ENCODE peak calls at places on chromosomes 7 and 10, in nine cellular contexts. One of them, this sample, is unnamed.

GRCh38 chr10:82968533-82968932 is 1093.5 kb downstream of the NRG3 start:
- ATAC-seq in CD4-positive, alpha-beta T cell: no peak
- ATAC-seq in HCT116: no peak
- ATAC-seq in body of pancreas: no peak
- ATAC-seq in lower lobe of right lung: no peak
- ATAC-seq in SK-N-SH treated with all-trans-retinoic acid at 6 μM for 48 hours: no peak
- ATAC-seq in left ventricle myocardium superior: peak; percentile 29
- ATAC-seq in stimulated activated effector memory CD8-positive, alpha-beta T cell treated with anti-CD3 and anti-CD28 coated beads, Interleukin-12 subunit alpha, Interleukin-12 subunit beta, amount 100 ng/mL, for 72 hours: no peak
- ATAC-seq in natural killer cell: no peak
- ATAC-seq in this sample: no peak

GRCh38 chr10:49441488-49442476 is 45.9 kb upstream of the DRGX start:
- ATAC-seq in body of pancreas: no peak
- ATAC-seq in natural killer cell: peak; percentile 87
- ATAC-seq in left ventricle myocardium superior: no peak
- ATAC-seq in stimulated activated effector memory CD8-positive, alpha-beta T cell treated with anti-CD3 and anti-CD28 coated beads, Interleukin-12 subunit alpha, Interleukin-12 subunit beta, amount 100 ng/mL, for 72 hours: peak; percentile 57
- ATAC-seq in HCT116: no peak
- ATAC-seq in lower lobe of right lung: no peak
- ATAC-seq in CD4-positive, alpha-beta T cell: no peak
- ATAC-seq in SK-N-SH treated with all-trans-retinoic acid at 6 μM for 48 hours: no peak
- ATAC-seq in this sample: peak; percentile 41

GRCh38 chr7:57403601-57404342 is 46.2 kb upstream of the ZNF716 start:
- ATAC-seq in natural killer cell: no peak
- ATAC-seq in lower lobe of right lung: peak; percentile 68
- ATAC-seq in SK-N-SH treated with all-trans-retinoic acid at 6 μM for 48 hours: peak; percentile 73
- ATAC-seq in CD4-positive, alpha-beta T cell: no peak
- ATAC-seq in HCT116: no peak
- ATAC-seq in body of pancreas: peak; percentile 86
- ATAC-seq in stimulated activated effector memory CD8-positive, alpha-beta T cell treated with anti-CD3 and anti-CD28 coated beads, Interleukin-12 subunit alpha, Interleukin-12 subunit beta, amount 100 ng/mL, for 72 hours: no peak
- ATAC-seq in left ventricle myocardium superior: peak; percentile 97
- ATAC-seq in this sample: no peak

GRCh38 chr7:51251292-51251691 is 65.3 kb downstream of the COBL start:
- ATAC-seq in HCT116: no peak
- ATAC-seq in lower lobe of right lung: no peak
- ATAC-seq in CD4-positive, alpha-beta T cell: no peak
- ATAC-seq in SK-N-SH treated with all-trans-retinoic acid at 6 μM for 48 hours: no peak
- ATAC-seq in body of pancreas: no peak
- ATAC-seq in left ventricle myocardium superior: no peak
- ATAC-seq in stimulated activated effector memory CD8-positive, alpha-beta T cell treated with anti-CD3 and anti-CD28 coated beads, Interleukin-12 subunit alpha, Interleukin-12 subunit beta, amount 100 ng/mL, for 72 hours: no peak
- ATAC-seq in natural killer cell: no peak
- ATAC-seq in this sample: no peak

GRCh38 chr10:44950326-44951225 is 9.0 kb upstream of the RASSF4 start:
- ATAC-seq in CD4-positive, alpha-beta T cell: no peak
- ATAC-seq in stimulated activated effector memory CD8-positive, alpha-beta T cell treated with anti-CD3 and anti-CD28 coated beads, Interleukin-12 subunit alpha, Interleukin-12 subunit beta, amount 100 ng/mL, for 72 hours: no peak
- ATAC-seq in SK-N-SH treated with all-trans-retinoic acid at 6 μM for 48 hours: no peak
- ATAC-seq in body of pancreas: no peak
- ATAC-seq in HCT116: no peak
- ATAC-seq in left ventricle myocardium superior: no peak
- ATAC-seq in lower lobe of right lung: no peak
- ATAC-seq in natural killer cell: no peak
- ATAC-seq in this sample: peak; percentile 52

GRCh38 chr7:80563561-80564327 is 51.9 kb upstream of the GNAT3 start:
- ATAC-seq in body of pancreas: no peak
- ATAC-seq in HCT116: no peak
- ATAC-seq in left ventricle myocardium superior: no peak
- ATAC-seq in SK-N-SH treated with all-trans-retinoic acid at 6 μM for 48 hours: no peak
- ATAC-seq in stimulated activated effector memory CD8-positive, alpha-beta T cell treated with anti-CD3 and anti-CD28 coated beads, Interleukin-12 subunit alpha, Interleukin-12 subunit beta, amount 100 ng/mL, for 72 hours: no peak
- ATAC-seq in CD4-positive, alpha-beta T cell: no peak
- ATAC-seq in natural killer cell: peak; percentile 59
- ATAC-seq in lower lobe of right lung: no peak
- ATAC-seq in this sample: peak; percentile 36

GRCh38 chr10:8416192-8416701 is 361.8 kb downstream of the GATA3 start:
- ATAC-seq in stimulated activated effector memory CD8-positive, alpha-beta T cell treated with anti-CD3 and anti-CD28 coated beads, Interleukin-12 subunit alpha, Interleukin-12 subunit beta, amount 100 ng/mL, for 72 hours: peak; percentile 97
- ATAC-seq in SK-N-SH treated with all-trans-retinoic acid at 6 μM for 48 hours: no peak
- ATAC-seq in HCT116: no peak
- ATAC-seq in natural killer cell: peak; percentile 91
- ATAC-seq in lower lobe of right lung: peak; percentile 35
- ATAC-seq in CD4-positive, alpha-beta T cell: peak; percentile 85
- ATAC-seq in body of pancreas: no peak
- ATAC-seq in left ventricle myocardium superior: no peak
- ATAC-seq in this sample: no peak

GRCh38 chr10:106971411-106971831 is 193.1 kb downstream of the SORCS1 start:
- ATAC-seq in HCT116: no peak
- ATAC-seq in lower lobe of right lung: no peak
- ATAC-seq in SK-N-SH treated with all-trans-retinoic acid at 6 μM for 48 hours: no peak
- ATAC-seq in body of pancreas: peak; percentile 87
- ATAC-seq in CD4-positive, alpha-beta T cell: no peak
- ATAC-seq in left ventricle myocardium superior: no peak
- ATAC-seq in stimulated activated effector memory CD8-positive, alpha-beta T cell treated with anti-CD3 and anti-CD28 coated beads, Interleukin-12 subunit alpha, Interleukin-12 subunit beta, amount 100 ng/mL, for 72 hours: no peak
- ATAC-seq in natural killer cell: no peak
- ATAC-seq in this sample: no peak

GRCh38 chr7:140585333-140585732 is 55.3 kb downstream of the DENND2A start:
- ATAC-seq in stimulated activated effector memory CD8-positive, alpha-beta T cell treated with anti-CD3 and anti-CD28 coated beads, Interleukin-12 subunit alpha, Interleukin-12 subunit beta, amount 100 ng/mL, for 72 hours: no peak
- ATAC-seq in body of pancreas: no peak
- ATAC-seq in natural killer cell: no peak
- ATAC-seq in HCT116: no peak
- ATAC-seq in left ventricle myocardium superior: no peak
- ATAC-seq in CD4-positive, alpha-beta T cell: no peak
- ATAC-seq in lower lobe of right lung: no peak
- ATAC-seq in SK-N-SH treated with all-trans-retinoic acid at 6 μM for 48 hours: no peak
- ATAC-seq in this sample: no peak

GRCh38 chr7:138089080-138089901 is 13.0 kb downstream of the AKR1D1 start:
- ATAC-seq in HCT116: no peak
- ATAC-seq in body of pancreas: no peak
- ATAC-seq in natural killer cell: no peak
- ATAC-seq in CD4-positive, alpha-beta T cell: no peak
- ATAC-seq in stimulated activated effector memory CD8-positive, alpha-beta T cell treated with anti-CD3 and anti-CD28 coated beads, Interleukin-12 subunit alpha, Interleukin-12 subunit beta, amount 100 ng/mL, for 72 hours: no peak
- ATAC-seq in lower lobe of right lung: no peak
- ATAC-seq in left ventricle myocardium superior: no peak
- ATAC-seq in SK-N-SH treated with all-trans-retinoic acid at 6 μM for 48 hours: no peak
- ATAC-seq in this sample: no peak

GRCh38 chr10:92121686-92122492 is 169.0 kb downstream of the CPEB3 start:
- ATAC-seq in stimulated activated effector memory CD8-positive, alpha-beta T cell treated with anti-CD3 and anti-CD28 coated beads, Interleukin-12 subunit alpha, Interleukin-12 subunit beta, amount 100 ng/mL, for 72 hours: no peak
- ATAC-seq in CD4-positive, alpha-beta T cell: no peak
- ATAC-seq in SK-N-SH treated with all-trans-retinoic acid at 6 μM for 48 hours: no peak
- ATAC-seq in lower lobe of right lung: no peak
- ATAC-seq in HCT116: no peak
- ATAC-seq in left ventricle myocardium superior: peak; percentile 59
- ATAC-seq in body of pancreas: no peak
- ATAC-seq in natural killer cell: no peak
- ATAC-seq in this sample: no peak

GRCh38 chr7:94042381-94042780 is 38.2 kb upstream of the BET1 start:
- ATAC-seq in stimulated activated effector memory CD8-positive, alpha-beta T cell treated with anti-CD3 and anti-CD28 coated beads, Interleukin-12 subunit alpha, Interleukin-12 subunit beta, amount 100 ng/mL, for 72 hours: no peak
- ATAC-seq in left ventricle myocardium superior: no peak
- ATAC-seq in lower lobe of right lung: no peak
- ATAC-seq in natural killer cell: no peak
- ATAC-seq in HCT116: no peak
- ATAC-seq in CD4-positive, alpha-beta T cell: no peak
- ATAC-seq in body of pancreas: no peak
- ATAC-seq in SK-N-SH treated with all-trans-retinoic acid at 6 μM for 48 hours: no peak
- ATAC-seq in this sample: peak; percentile 76

GRCh38 chr7:65983965-65984654 is 2.1 kb upstream of the GUSB start:
- ATAC-seq in stimulated activated effector memory CD8-positive, alpha-beta T cell treated with anti-CD3 and anti-CD28 coated beads, Interleukin-12 subunit alpha, Interleukin-12 subunit beta, amount 100 ng/mL, for 72 hours: no peak
- ATAC-seq in body of pancreas: no peak
- ATAC-seq in CD4-positive, alpha-beta T cell: no peak
- ATAC-seq in natural killer cell: no peak
- ATAC-seq in lower lobe of right lung: peak; percentile 56
- ATAC-seq in left ventricle myocardium superior: no peak
- ATAC-seq in SK-N-SH treated with all-trans-retinoic acid at 6 μM for 48 hours: no peak
- ATAC-seq in HCT116: no peak
- ATAC-seq in this sample: no peak

GRCh38 chr7:69654381-69654780 is 56.1 kb downstream of the AUTS2 start:
- ATAC-seq in body of pancreas: peak; percentile 56
- ATAC-seq in CD4-positive, alpha-beta T cell: no peak
- ATAC-seq in lower lobe of right lung: peak; percentile 82
- ATAC-seq in SK-N-SH treated with all-trans-retinoic acid at 6 μM for 48 hours: no peak
- ATAC-seq in HCT116: no peak
- ATAC-seq in left ventricle myocardium superior: peak; percentile 75
- ATAC-seq in natural killer cell: no peak
- ATAC-seq in stimulated activated effector memory CD8-positive, alpha-beta T cell treated with anti-CD3 and anti-CD28 coated beads, Interleukin-12 subunit alpha, Interleukin-12 subunit beta, amount 100 ng/mL, for 72 hours: no peak
- ATAC-seq in this sample: no peak

GRCh38 chr10:3059974-3060373 is 7.4 kb upstream of the PFKP start:
- ATAC-seq in body of pancreas: no peak
- ATAC-seq in SK-N-SH treated with all-trans-retinoic acid at 6 μM for 48 hours: no peak
- ATAC-seq in natural killer cell: no peak
- ATAC-seq in lower lobe of right lung: no peak
- ATAC-seq in stimulated activated effector memory CD8-positive, alpha-beta T cell treated with anti-CD3 and anti-CD28 coated beads, Interleukin-12 subunit alpha, Interleukin-12 subunit beta, amount 100 ng/mL, for 72 hours: no peak
- ATAC-seq in HCT116: no peak
- ATAC-seq in left ventricle myocardium superior: no peak
- ATAC-seq in CD4-positive, alpha-beta T cell: no peak
- ATAC-seq in this sample: no peak

GRCh38 chr7:28718042-28718452 is 240.1 kb downstream of the TRIL start:
- ATAC-seq in stimulated activated effector memory CD8-positive, alpha-beta T cell treated with anti-CD3 and anti-CD28 coated beads, Interleukin-12 subunit alpha, Interleukin-12 subunit beta, amount 100 ng/mL, for 72 hours: no peak
- ATAC-seq in body of pancreas: no peak
- ATAC-seq in HCT116: no peak
- ATAC-seq in SK-N-SH treated with all-trans-retinoic acid at 6 μM for 48 hours: no peak
- ATAC-seq in left ventricle myocardium superior: peak; percentile 93
- ATAC-seq in natural killer cell: no peak
- ATAC-seq in lower lobe of right lung: peak; percentile 24
- ATAC-seq in CD4-positive, alpha-beta T cell: no peak
- ATAC-seq in this sample: no peak